ENCODE peak calls at places on chromosomes 16 and 17, in five cellular contexts. One of them, this sample, is unnamed.

GRCh38 chr17:29565643-29566472 is 979 bp downstream of the ABHD15 start:
- DNase-seq in HL-60: no peak
- DNase-seq in Kasumi-1: peak; percentile 30
- DNase-seq in NCI-H524: peak; percentile 79
- DNase-seq in BE2C: no peak
- DNase-seq in this sample: no peak

GRCh38 chr17:56608941-56609340 is 15.4 kb downstream of the NOG start:
- DNase-seq in HL-60: no peak
- DNase-seq in Kasumi-1: no peak
- DNase-seq in NCI-H524: no peak
- DNase-seq in BE2C: no peak
- DNase-seq in this sample: no peak

GRCh38 chr16:30844671-30845449 is 49.0 kb downstream of the BCL7C start:
- DNase-seq in HL-60: peak; percentile 83
- DNase-seq in Kasumi-1: peak; percentile 77
- DNase-seq in NCI-H524: peak; percentile 87
- DNase-seq in BE2C: peak; percentile 89
- DNase-seq in this sample: peak; percentile 86

GRCh38 chr17:82937411-82938371 is 97.9 kb upstream of the ZNF750 start:
- DNase-seq in HL-60: no peak
- DNase-seq in Kasumi-1: no peak
- DNase-seq in NCI-H524: no peak
- DNase-seq in BE2C: peak; percentile 4
- DNase-seq in this sample: no peak

GRCh38 chr17:74861554-74862107 is 1.9 kb upstream of the GRIN2C start:
- DNase-seq in HL-60: no peak
- DNase-seq in Kasumi-1: no peak
- DNase-seq in NCI-H524: no peak
- DNase-seq in BE2C: no peak
- DNase-seq in this sample: no peak

GRCh38 chr16:31400191-31400590 is 7.1 kb downstream of the ITGAD start:
- DNase-seq in HL-60: peak; percentile 27
- DNase-seq in Kasumi-1: peak; percentile 23
- DNase-seq in NCI-H524: no peak
- DNase-seq in BE2C: no peak
- DNase-seq in this sample: peak; percentile 18

GRCh38 chr17:50785942-50786570 is 18.7 kb upstream of the ANKRD40CL start:
- DNase-seq in HL-60: no peak
- DNase-seq in Kasumi-1: no peak
- DNase-seq in NCI-H524: no peak
- DNase-seq in BE2C: no peak
- DNase-seq in this sample: no peak

GRCh38 chr17:56096026-56096807 is 57.1 kb upstream of the ANKFN1 start:
- DNase-seq in HL-60: no peak
- DNase-seq in Kasumi-1: no peak
- DNase-seq in NCI-H524: no peak
- DNase-seq in BE2C: no peak
- DNase-seq in this sample: no peak

GRCh38 chr17:77677210-77677609 is 281.3 kb upstream of the TNRC6C start:
- DNase-seq in HL-60: no peak
- DNase-seq in Kasumi-1: no peak
- DNase-seq in NCI-H524: no peak
- DNase-seq in BE2C: no peak
- DNase-seq in this sample: no peak

GRCh38 chr16:70789231-70789926 is 11.6 kb downstream of the VAC14 start:
- DNase-seq in HL-60: no peak
- DNase-seq in Kasumi-1: no peak
- DNase-seq in NCI-H524: no peak
- DNase-seq in BE2C: peak; percentile 69
- DNase-seq in this sample: no peak

GRCh38 chr17:80028030-80028429 is 7.6 kb downstream of the TBC1D16 start:
- DNase-seq in HL-60: no peak
- DNase-seq in Kasumi-1: no peak
- DNase-seq in NCI-H524: no peak
- DNase-seq in BE2C: no peak
- DNase-seq in this sample: no peak

GRCh38 chr17:72158895-72159885 is 38.4 kb downstream of the SOX9 start:
- DNase-seq in HL-60: no peak
- DNase-seq in Kasumi-1: no peak
- DNase-seq in NCI-H524: peak; percentile 97
- DNase-seq in BE2C: no peak
- DNase-seq in this sample: no peak

GRCh38 chr17:57461082-57461481 is 204.8 kb downstream of the MSI2 start:
- DNase-seq in HL-60: no peak
- DNase-seq in Kasumi-1: no peak
- DNase-seq in NCI-H524: peak; percentile 96
- DNase-seq in BE2C: no peak
- DNase-seq in this sample: no peak

GRCh38 chr16:57536306-57537193 is at the start of gene CCDC102A:
- DNase-seq in HL-60: no peak
- DNase-seq in Kasumi-1: peak; percentile 48
- DNase-seq in NCI-H524: peak; percentile 54
- DNase-seq in BE2C: peak; percentile 64
- DNase-seq in this sample: no peak

GRCh38 chr17:79085154-79085920 is 10.7 kb downstream of the ENGASE start:
- DNase-seq in HL-60: no peak
- DNase-seq in Kasumi-1: no peak
- DNase-seq in NCI-H524: no peak
- DNase-seq in BE2C: no peak
- DNase-seq in this sample: no peak

GRCh38 chr17:40901981-40902862 is 17.2 kb upstream of the KRT20 start:
- DNase-seq in HL-60: no peak
- DNase-seq in Kasumi-1: no peak
- DNase-seq in NCI-H524: no peak
- DNase-seq in BE2C: no peak
- DNase-seq in this sample: no peak

GRCh38 chr16:28592511-28592910 is 4.3 kb downstream of the SULT1A2 start:
- DNase-seq in HL-60: no peak
- DNase-seq in Kasumi-1: no peak
- DNase-seq in NCI-H524: no peak
- DNase-seq in BE2C: no peak
- DNase-seq in this sample: no peak

GRCh38 chr17:34400301-34400931 is 37.4 kb upstream of the CCL1 start:
- DNase-seq in HL-60: no peak
- DNase-seq in Kasumi-1: no peak
- DNase-seq in NCI-H524: no peak
- DNase-seq in BE2C: no peak
- DNase-seq in this sample: no peak

GRCh38 chr16:20906225-20906870 is 5.8 kb downstream of the LYRM1 start:
- DNase-seq in HL-60: no peak
- DNase-seq in Kasumi-1: no peak
- DNase-seq in NCI-H524: no peak
- DNase-seq in BE2C: no peak
- DNase-seq in this sample: no peak

GRCh38 chr16:80056334-80056733 is 455.8 kb upstream of the MAF start:
- DNase-seq in HL-60: no peak
- DNase-seq in Kasumi-1: no peak
- DNase-seq in NCI-H524: no peak
- DNase-seq in BE2C: no peak
- DNase-seq in this sample: no peak

GRCh38 chr16:85350973-85351372 is 238.7 kb upstream of the CIBAR2 start:
- DNase-seq in HL-60: no peak
- DNase-seq in Kasumi-1: peak; percentile 33
- DNase-seq in NCI-H524: peak; percentile 99
- DNase-seq in BE2C: peak; percentile 98
- DNase-seq in this sample: no peak

GRCh38 chr16:23395732-23396131 is 57.3 kb downstream of the COG7 start:
- DNase-seq in HL-60: no peak
- DNase-seq in Kasumi-1: no peak
- DNase-seq in NCI-H524: peak; percentile 14
- DNase-seq in BE2C: no peak
- DNase-seq in this sample: no peak

GRCh38 chr17:74763565-74764387 is 12.4 kb downstream of the NAT9 start:
- DNase-seq in HL-60: no peak
- DNase-seq in Kasumi-1: no peak
- DNase-seq in NCI-H524: no peak
- DNase-seq in BE2C: no peak
- DNase-seq in this sample: no peak

GRCh38 chr17:80738987-80739730 is 194.5 kb downstream of the RPTOR start:
- DNase-seq in HL-60: no peak
- DNase-seq in Kasumi-1: no peak
- DNase-seq in NCI-H524: no peak
- DNase-seq in BE2C: no peak
- DNase-seq in this sample: no peak

GRCh38 chr17:17719199-17719940 is 38.1 kb downstream of the RAI1 start:
- DNase-seq in HL-60: no peak
- DNase-seq in Kasumi-1: no peak
- DNase-seq in NCI-H524: peak; percentile 40
- DNase-seq in BE2C: no peak
- DNase-seq in this sample: no peak

GRCh38 chr16:88649924-88650748 is 717 bp downstream of the CYBA start:
- DNase-seq in HL-60: no peak
- DNase-seq in Kasumi-1: peak; percentile 56
- DNase-seq in NCI-H524: no peak
- DNase-seq in BE2C: peak; percentile 57
- DNase-seq in this sample: no peak

GRCh38 chr17:17682293-17682736 is 1.1 kb downstream of the RAI1 start:
- DNase-seq in HL-60: no peak
- DNase-seq in Kasumi-1: no peak
- DNase-seq in NCI-H524: peak; percentile 20
- DNase-seq in BE2C: peak; percentile 26
- DNase-seq in this sample: no peak

GRCh38 chr17:40910441-40910841 is 25.4 kb upstream of the KRT20 start:
- DNase-seq in HL-60: no peak
- DNase-seq in Kasumi-1: no peak
- DNase-seq in NCI-H524: no peak
- DNase-seq in BE2C: no peak
- DNase-seq in this sample: no peak

GRCh38 chr17:73589096-73589980 is 54.9 kb downstream of the SDK2 start:
- DNase-seq in HL-60: no peak
- DNase-seq in Kasumi-1: no peak
- DNase-seq in NCI-H524: peak; percentile 96
- DNase-seq in BE2C: no peak
- DNase-seq in this sample: no peak

This sample was measured in Jurkat, Clone E6-1.